ENCODE peak calls at places on chromosomes 1 and 21, in nine cellular contexts. P is M059J; G is activated naive CD8-positive, alpha-beta T cell treated with anti-CD3 and anti-CD28 coated beads, Interleukin-2, amount 50 U/mL, for 24 hours; L is RWPE1; Q is neural crest cell; B is substantia nigra; Y is Peyer's patch; T is HFFc6; H is hepatocyte. D is an unnamed sample.

GRCh38 chr1:18705811-18706210 is 75.2 kb downstream of the PAX7 start:
- DNase-seq in P (no peak), G (no peak), L (no peak), Q (no peak), B (no peak), Y (no peak), T (no peak), H (no peak), D (no peak)

GRCh38 chr1:20138961-20139550 is at the start of gene PLA2G2F:
- DNase-seq in P (no peak), G (no peak), L (no peak), Q (no peak), B (no peak), Y (no peak), T (no peak), H (no peak), D (no peak)

GRCh38 chr1:201362906-201363305 is 14.6 kb downstream of the TNNT2 start:
- DNase-seq in P (no peak), G (no peak), L (no peak), Q (no peak), B (no peak), Y (no peak), T (no peak), H (no peak), D (no peak)

GRCh38 chr1:193270996-193271395 is 84.6 kb upstream of the B3GALT2 start:
- DNase-seq in P (peak), G (no peak), L (no peak), Q (no peak), B (no peak), Y (no peak), T (peak), H (no peak), D (no peak)

GRCh38 chr1:236057546-236057945 is 7.3 kb downstream of the NID1 start:
- DNase-seq in P (no peak), G (no peak), L (no peak), Q (no peak), B (no peak), Y (no peak), T (no peak), H (no peak), D (no peak)

GRCh38 chr1:201643835-201644104 is 104.8 kb downstream of the NAV1 start:
- DNase-seq in P (no peak), G (no peak), L (no peak), Q (no peak), B (no peak), Y (no peak), T (no peak), H (no peak), D (no peak)

GRCh38 chr1:227558807-227559186 is 4.6 kb upstream of the ZNF678 start:
- DNase-seq in P (no peak), G (no peak), L (no peak), Q (no peak), B (no peak), Y (no peak), T (no peak), H (no peak), D (no peak)

GRCh38 chr1:161958425-161958824 is 65.2 kb downstream of the OLFML2B start:
- DNase-seq in P (peak), G (no peak), L (peak), Q (no peak), B (no peak), Y (no peak), T (peak), H (no peak), D (no peak)

GRCh38 chr1:55534565-55535091 is 319.5 kb upstream of the USP24 start:
- DNase-seq in P (peak), G (no peak), L (no peak), Q (no peak), B (no peak), Y (no peak), T (no peak), H (no peak), D (no peak)

GRCh38 chr1:67482733-67483482 is 52.7 kb upstream of the SERBP1 start:
- DNase-seq in P (no peak), G (no peak), L (no peak), Q (no peak), B (no peak), Y (no peak), T (no peak), H (no peak), D (no peak)

GRCh38 chr1:160101717-160102522 is 3.5 kb upstream of the IGSF8 start:
- DNase-seq in P (no peak), G (no peak), L (no peak), Q (no peak), B (no peak), Y (no peak), T (no peak), H (no peak), D (no peak)

GRCh38 chr1:245051349-245052221 is 103.2 kb upstream of the KIF26B start:
- DNase-seq in P (no peak), G (peak), L (no peak), Q (no peak), B (peak), Y (no peak), T (no peak), H (peak), D (peak)

GRCh38 chr1:3939242-3940080 is 39.4 kb upstream of the C1orf174 start:
- DNase-seq in P (no peak), G (no peak), L (no peak), Q (no peak), B (no peak), Y (no peak), T (no peak), H (no peak), D (no peak)

GRCh38 chr1:222821239-222821638 is 6.4 kb downstream of the DISP1 start:
- DNase-seq in P (peak), G (no peak), L (no peak), Q (no peak), B (no peak), Y (no peak), T (peak), H (no peak), D (no peak)

GRCh38 chr1:86933051-86933450 is 18.6 kb downstream of the HS2ST1 start:
- DNase-seq in P (no peak), G (no peak), L (no peak), Q (no peak), B (no peak), Y (no peak), T (no peak), H (no peak), D (no peak)

GRCh38 chr21:34083357-34083756 is 10.0 kb downstream of the MRPS6 start:
- DNase-seq in P (no peak), G (no peak), L (no peak), Q (no peak), B (no peak), Y (no peak), T (no peak), H (no peak), D (no peak)

GRCh38 chr1:246602194-246602593 is 35.9 kb downstream of the CNST start:
- DNase-seq in P (no peak), G (no peak), L (no peak), Q (no peak), B (no peak), Y (no peak), T (peak), H (no peak), D (no peak)

GRCh38 chr1:98355656-98356384 is 305.7 kb upstream of the SNX7 start:
- DNase-seq in P (peak), G (no peak), L (peak), Q (no peak), B (no peak), Y (no peak), T (peak), H (peak), D (no peak)

GRCh38 chr1:168112673-168113305 is 23.9 kb downstream of the GPR161 start:
- DNase-seq in P (peak), G (peak), L (peak), Q (no peak), B (no peak), Y (no peak), T (peak), H (peak), D (no peak)

GRCh38 chr1:14629363-14629762 is 30.9 kb downstream of the KAZN start:
- DNase-seq in P (no peak), G (no peak), L (no peak), Q (no peak), B (no peak), Y (no peak), T (no peak), H (no peak), D (no peak)

GRCh38 chr1:248851390-248851789 is 7.5 kb downstream of the ZNF692 start:
- DNase-seq in P (no peak), G (no peak), L (no peak), Q (no peak), B (no peak), Y (no peak), T (no peak), H (no peak), D (no peak)

GRCh38 chr1:41806472-41807155 is 112.1 kb downstream of the HIVEP3 start:
- DNase-seq in P (no peak), G (peak), L (no peak), Q (no peak), B (no peak), Y (no peak), T (no peak), H (no peak), D (no peak)

GRCh38 chr1:3740038-3740437 is 12.2 kb upstream of the CCDC27 start:
- DNase-seq in P (no peak), G (no peak), L (no peak), Q (no peak), B (peak), Y (no peak), T (no peak), H (no peak), D (no peak)

GRCh38 chr1:50279622-50280320 is 143.5 kb downstream of the DMRTA2 start:
- DNase-seq in P (peak), G (peak), L (peak), Q (no peak), B (no peak), Y (no peak), T (no peak), H (peak), D (peak)

GRCh38 chr1:161200421-161200991 is 1.7 kb upstream of the ADAMTS4 start:
- DNase-seq in P (no peak), G (no peak), L (no peak), Q (no peak), B (no peak), Y (no peak), T (no peak), H (no peak), D (no peak)

GRCh38 chr1:71231751-71232150 is 150.9 kb upstream of the ZRANB2 start:
- DNase-seq in P (no peak), G (no peak), L (no peak), Q (no peak), B (no peak), Y (no peak), T (no peak), H (no peak), D (no peak)

GRCh38 chr21:25402134-25402957 is 204.9 kb downstream of the MRPL39 start:
- DNase-seq in P (no peak), G (peak), L (no peak), Q (no peak), B (no peak), Y (no peak), T (no peak), H (no peak), D (no peak)

GRCh38 chr21:41786521-41786987 is 19.7 kb upstream of the RIPK4 start:
- DNase-seq in P (peak), G (no peak), L (peak), Q (no peak), B (no peak), Y (no peak), T (peak), H (peak), D (no peak)

GRCh38 chr1:222995230-222995580 is 147.8 kb downstream of the TLR5 start:
- DNase-seq in P (peak), G (no peak), L (no peak), Q (no peak), B (no peak), Y (no peak), T (no peak), H (no peak), D (no peak)

GRCh38 chr1:172894345-172895049 is 156.2 kb downstream of the TNFSF18 start:
- DNase-seq in P (no peak), G (no peak), L (no peak), Q (no peak), B (no peak), Y (no peak), T (no peak), H (no peak), D (no peak)

GRCh38 chr21:17989780-17990179 is 170.6 kb upstream of the C21orf91 start:
- DNase-seq in P (no peak), G (no peak), L (no peak), Q (no peak), B (no peak), Y (no peak), T (no peak), H (no peak), D (no peak)

D was measured in WTC11.